ENCODE peak calls at places on chromosomes 1 and 21, in ten cellular contexts. Q is NCI-H1417 treated with DMSO at 0.1 percent for 48 hours; V is DMS153; R is CD8-positive, alpha-beta memory T cell; B is nucleus accumbens; F is neuronal stem cell; M is HCEC 1CT; T is WTC11; W is COLO829; I is mesenteric fat pad. X is an unnamed sample.
A peak's percentile ranks its signal among the peaks of the same experiment; 100 is the strongest.

GRCh38 chr1:48229309-48229708 is 6.8 kb downstream of the SLC5A9 start:
- DNase-seq in Q (no peak), V (no peak), R (no peak), B (no peak), F (no peak), M (no peak), T (no peak), W (no peak), I (no peak), X (no peak)

GRCh38 chr1:14466006-14466405 is 132.5 kb upstream of the KAZN start:
- DNase-seq in Q (no peak), V (peak; percentile 8), R (no peak), B (no peak), F (no peak), M (no peak), T (no peak), W (no peak), I (no peak), X (no peak)

GRCh38 chr21:24042687-24043086 is 1564.6 kb downstream of the MRPL39 start:
- DNase-seq in Q (no peak), V (no peak), R (no peak), B (no peak), F (no peak), M (no peak), T (no peak), W (no peak), I (no peak), X (no peak)

GRCh38 chr1:150609726-150610125 is 19.7 kb downstream of the ENSA start:
- DNase-seq in Q (no peak), V (no peak), R (no peak), B (no peak), F (no peak), M (no peak), T (no peak), W (no peak), I (no peak), X (no peak)

GRCh38 chr1:59678809-59679228 is 135.9 kb upstream of the HOOK1 start:
- DNase-seq in Q (no peak), V (no peak), R (no peak), B (no peak), F (peak; percentile 42), M (peak; percentile 93), T (no peak), W (peak; percentile 18), I (no peak), X (no peak)

GRCh38 chr21:45511007-45511406 is 31.2 kb downstream of the SLC19A1 start:
- DNase-seq in Q (no peak), V (no peak), R (no peak), B (no peak), F (no peak), M (no peak), T (no peak), W (no peak), I (no peak), X (no peak)

GRCh38 chr21:34530264-34530663 is 18.3 kb upstream of the KCNE1 start:
- DNase-seq in Q (no peak), V (no peak), R (no peak), B (no peak), F (no peak), M (peak; percentile 60), T (no peak), W (no peak), I (no peak), X (no peak)

GRCh38 chr1:196535727-196536126 is 72.5 kb downstream of the KCNT2 start:
- DNase-seq in Q (no peak), V (no peak), R (no peak), B (no peak), F (peak; percentile 48), M (no peak), T (peak; percentile 24), W (no peak), I (peak; percentile 87), X (no peak)

GRCh38 chr1:23664837-23665795 is 26.5 kb upstream of the RPL11 start:
- DNase-seq in Q (no peak), V (peak; percentile 12), R (no peak), B (no peak), F (no peak), M (peak; percentile 13), T (peak; percentile 16), W (peak; percentile 19), I (no peak), X (no peak)

GRCh38 chr1:7105258-7105657 is 320.0 kb downstream of the CAMTA1 start:
- DNase-seq in Q (no peak), V (no peak), R (no peak), B (no peak), F (no peak), M (no peak), T (no peak), W (no peak), I (no peak), X (no peak)

GRCh38 chr1:24912359-24913273 is 17.5 kb downstream of the RUNX3 start:
- DNase-seq in Q (no peak), V (no peak), R (no peak), B (no peak), F (no peak), M (no peak), T (no peak), W (no peak), I (no peak), X (no peak)

GRCh38 chr1:208059328-208060017 is 148.5 kb upstream of the CD34 start:
- DNase-seq in Q (no peak), V (no peak), R (no peak), B (no peak), F (no peak), M (no peak), T (no peak), W (no peak), I (no peak), X (no peak)

GRCh38 chr1:173009597-173009996 is 41.1 kb downstream of the TNFSF18 start:
- DNase-seq in Q (no peak), V (no peak), R (no peak), B (no peak), F (no peak), M (no peak), T (no peak), W (no peak), I (no peak), X (no peak)

GRCh38 chr1:15851251-15852035 is 3.9 kb downstream of the SPEN start:
- DNase-seq in Q (no peak), V (no peak), R (no peak), B (no peak), F (no peak), M (no peak), T (no peak), W (no peak), I (no peak), X (no peak)

GRCh38 chr1:109252893-109253802 is 3.8 kb downstream of the CELSR2 start:
- DNase-seq in Q (no peak), V (no peak), R (no peak), B (peak; percentile 88), F (no peak), M (no peak), T (no peak), W (no peak), I (no peak), X (peak; percentile 86)

X was measured in caudate nucleus.